ENCODE peak calls at places on chromosomes 11 and 22, in four cellular contexts. One of them, this sample, is unnamed.

GRCh38 chr11:120330045-120330444 is 4.9 kb downstream of the TLCD5 start:
- ATAC-seq in SK-N-SH treated with all-trans-retinoic acid at 6 μM for 48 hours: no peak
- ATAC-seq in mucosa of descending colon: no peak
- ATAC-seq in activated CD8-positive, alpha-beta T cell treated with anti-CD3 and anti-CD28 coated beads, Interleukin-2, amount 10 ng/mL, durations not matched to agents 7 days and 5 days: no peak
- ATAC-seq in this sample: no peak

GRCh38 chr22:25049770-25050169 is 97.3 kb downstream of the KIAA1671 start:
- ATAC-seq in SK-N-SH treated with all-trans-retinoic acid at 6 μM for 48 hours: no peak
- ATAC-seq in mucosa of descending colon: no peak
- ATAC-seq in activated CD8-positive, alpha-beta T cell treated with anti-CD3 and anti-CD28 coated beads, Interleukin-2, amount 10 ng/mL, durations not matched to agents 7 days and 5 days: no peak
- ATAC-seq in this sample: no peak

GRCh38 chr11:94473177-94473799 is 20.4 kb downstream of the MRE11 start:
- ATAC-seq in SK-N-SH treated with all-trans-retinoic acid at 6 μM for 48 hours: no peak
- ATAC-seq in mucosa of descending colon: peak; percentile 25
- ATAC-seq in activated CD8-positive, alpha-beta T cell treated with anti-CD3 and anti-CD28 coated beads, Interleukin-2, amount 10 ng/mL, durations not matched to agents 7 days and 5 days: peak; percentile 82
- ATAC-seq in this sample: no peak

GRCh38 chr11:47186076-47186936 is at the start of gene PACSIN3:
- ATAC-seq in SK-N-SH treated with all-trans-retinoic acid at 6 μM for 48 hours: peak; percentile 66
- ATAC-seq in mucosa of descending colon: peak; percentile 70
- ATAC-seq in activated CD8-positive, alpha-beta T cell treated with anti-CD3 and anti-CD28 coated beads, Interleukin-2, amount 10 ng/mL, durations not matched to agents 7 days and 5 days: peak; percentile 81
- ATAC-seq in this sample: peak; percentile 60

GRCh38 chr11:56624661-56625110 is 10.0 kb upstream of the OR5M1 start:
- ATAC-seq in SK-N-SH treated with all-trans-retinoic acid at 6 μM for 48 hours: peak; percentile 97
- ATAC-seq in mucosa of descending colon: peak; percentile 91
- ATAC-seq in activated CD8-positive, alpha-beta T cell treated with anti-CD3 and anti-CD28 coated beads, Interleukin-2, amount 10 ng/mL, durations not matched to agents 7 days and 5 days: no peak
- ATAC-seq in this sample: peak; percentile 53

GRCh38 chr22:40199852-40200251 is 22.1 kb downstream of the TNRC6B start:
- ATAC-seq in SK-N-SH treated with all-trans-retinoic acid at 6 μM for 48 hours: no peak
- ATAC-seq in mucosa of descending colon: no peak
- ATAC-seq in activated CD8-positive, alpha-beta T cell treated with anti-CD3 and anti-CD28 coated beads, Interleukin-2, amount 10 ng/mL, durations not matched to agents 7 days and 5 days: no peak
- ATAC-seq in this sample: no peak

GRCh38 chr11:120527111-120527748 is 15.7 kb downstream of the GRIK4 start:
- ATAC-seq in SK-N-SH treated with all-trans-retinoic acid at 6 μM for 48 hours: peak; percentile 66
- ATAC-seq in mucosa of descending colon: no peak
- ATAC-seq in activated CD8-positive, alpha-beta T cell treated with anti-CD3 and anti-CD28 coated beads, Interleukin-2, amount 10 ng/mL, durations not matched to agents 7 days and 5 days: no peak
- ATAC-seq in this sample: peak; percentile 8

GRCh38 chr22:41832553-41833368 is at the start of gene SREBF2:
- ATAC-seq in SK-N-SH treated with all-trans-retinoic acid at 6 μM for 48 hours: peak; percentile 97
- ATAC-seq in mucosa of descending colon: peak; percentile 88
- ATAC-seq in activated CD8-positive, alpha-beta T cell treated with anti-CD3 and anti-CD28 coated beads, Interleukin-2, amount 10 ng/mL, durations not matched to agents 7 days and 5 days: peak; percentile 95
- ATAC-seq in this sample: peak; percentile 96

GRCh38 chr22:43878831-43879550 is 12.8 kb downstream of the PNPLA5 start:
- ATAC-seq in SK-N-SH treated with all-trans-retinoic acid at 6 μM for 48 hours: no peak
- ATAC-seq in mucosa of descending colon: no peak
- ATAC-seq in activated CD8-positive, alpha-beta T cell treated with anti-CD3 and anti-CD28 coated beads, Interleukin-2, amount 10 ng/mL, durations not matched to agents 7 days and 5 days: no peak
- ATAC-seq in this sample: no peak

GRCh38 chr11:96567193-96567592 is 177.4 kb downstream of the JRKL start:
- ATAC-seq in SK-N-SH treated with all-trans-retinoic acid at 6 μM for 48 hours: no peak
- ATAC-seq in mucosa of descending colon: no peak
- ATAC-seq in activated CD8-positive, alpha-beta T cell treated with anti-CD3 and anti-CD28 coated beads, Interleukin-2, amount 10 ng/mL, durations not matched to agents 7 days and 5 days: peak; percentile 75
- ATAC-seq in this sample: no peak